ENCODE peak calls at places on chromosome 17, in five cellular contexts. G, S, O, T and I are unnamed samples.

GRCh38 chr17:42163113-42163512 is 8.3 kb upstream of the RAB5C start:
- DNase-seq in G (no peak), S (no peak), O (no peak), T (no peak), I (no peak)

GRCh38 chr17:42050360-42051012 is at the start of gene C17orf113:
- DNase-seq in G (peak), S (peak), O (peak), T (no peak), I (no peak)

GRCh38 chr17:67891481-67892119 is 66.3 kb downstream of the BPTF start:
- DNase-seq in G (peak), S (no peak), O (no peak), T (no peak), I (no peak)

GRCh38 chr17:56110463-56111138 is 42.7 kb upstream of the ANKFN1 start:
- DNase-seq in G (no peak), S (no peak), O (no peak), T (no peak), I (no peak)

GRCh38 chr17:82772026-82772425 is 20.2 kb downstream of the TBCD start:
- DNase-seq in G (peak), S (no peak), O (no peak), T (no peak), I (no peak)

GRCh38 chr17:6506679-6507231 is 49.6 kb downstream of the PITPNM3 start:
- DNase-seq in G (peak), S (no peak), O (no peak), T (no peak), I (no peak)

GRCh38 chr17:34313164-34313563 is 6.1 kb upstream of the CCL8 start:
- DNase-seq in G (peak), S (no peak), O (no peak), T (no peak), I (no peak)

GRCh38 chr17:65698381-65699061 is 137.1 kb upstream of the AXIN2 start:
- DNase-seq in G (peak), S (no peak), O (no peak), T (no peak), I (no peak)

GRCh38 chr17:66466933-66467367 is 164.5 kb downstream of the PRKCA start:
- DNase-seq in G (peak), S (no peak), O (no peak), T (no peak), I (no peak)

GRCh38 chr17:9750488-9750887 is 40.9 kb downstream of the DHRS7C start:
- DNase-seq in G (no peak), S (no peak), O (no peak), T (no peak), I (no peak)

GRCh38 chr17:50955160-50955559 is 89.0 kb upstream of the TOB1 start:
- DNase-seq in G (no peak), S (no peak), O (no peak), T (no peak), I (no peak)

GRCh38 chr17:794876-795275 is 12.7 kb downstream of the MRM3 start:
- DNase-seq in G (peak), S (peak), O (no peak), T (no peak), I (peak)

GRCh38 chr17:50856431-50856830 is 9.7 kb downstream of the TOB1 start:
- DNase-seq in G (no peak), S (no peak), O (no peak), T (no peak), I (no peak)

GRCh38 chr17:55737976-55738501 is 12.8 kb upstream of the PCTP start:
- DNase-seq in G (no peak), S (no peak), O (no peak), T (no peak), I (no peak)

GRCh38 chr17:57968456-57968855 is 13.2 kb upstream of the CUEDC1 start:
- DNase-seq in G (no peak), S (no peak), O (no peak), T (no peak), I (no peak)

GRCh38 chr17:20276430-20276829 is 190.9 kb downstream of the LGALS9B start:
- DNase-seq in G (no peak), S (no peak), O (no peak), T (no peak), I (no peak)

GRCh38 chr17:499836-500543 is 147.4 kb upstream of the RPH3AL start:
- DNase-seq in G (no peak), S (no peak), O (no peak), T (no peak), I (no peak)

GRCh38 chr17:73308017-73308823 is 3.6 kb downstream of the CDC42EP4 start:
- DNase-seq in G (peak), S (peak), O (no peak), T (no peak), I (no peak)

GRCh38 chr17:57356722-57357391 is 100.5 kb downstream of the MSI2 start:
- DNase-seq in G (no peak), S (no peak), O (no peak), T (no peak), I (peak)

GRCh38 chr17:4834621-4835020 is 1.5 kb downstream of the MINK1 start:
- DNase-seq in G (no peak), S (no peak), O (no peak), T (no peak), I (no peak)

GRCh38 chr17:77943971-77944370 is 14.5 kb upstream of the TNRC6C start:
- DNase-seq in G (peak), S (no peak), O (no peak), T (no peak), I (no peak)

GRCh38 chr17:5133311-5133710 is 17.5 kb downstream of the USP6 start:
- DNase-seq in G (no peak), S (no peak), O (no peak), T (no peak), I (no peak)

DNA sequence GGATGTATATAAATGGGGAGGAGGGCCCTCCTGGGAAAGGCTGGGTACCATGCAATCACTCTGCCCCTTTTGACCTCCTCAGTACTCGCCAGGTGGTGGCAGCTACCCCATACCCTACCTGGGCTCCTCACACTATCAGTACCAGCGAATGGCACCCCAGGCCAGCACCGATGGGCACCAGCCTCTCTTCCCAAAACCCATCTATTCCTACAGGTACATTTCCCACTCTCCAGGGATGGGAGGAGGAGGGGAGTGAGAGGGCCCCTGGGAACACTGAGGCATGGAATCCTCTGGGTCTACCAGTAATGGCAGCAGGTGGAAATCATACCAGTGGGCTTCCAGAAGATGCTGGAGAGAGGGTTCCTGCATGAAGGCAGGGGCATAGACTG is 22.9 kb downstream of the FOXN1 start:
- DNase-seq in G (no peak), S (no peak), O (no peak), T (no peak), I (no peak)
- H3K27ac ChIP-seq in G (no peak), S (no peak), O (no peak), T (no peak), I (no peak)

GRCh38 chr17:40541873-40542561 is 23.3 kb downstream of the CCR7 start:
- DNase-seq in G (peak), S (peak), O (no peak), T (no peak), I (no peak)
- H3K27ac ChIP-seq in G (peak), S (peak), O (peak), T (peak), I (peak)

DNA sequence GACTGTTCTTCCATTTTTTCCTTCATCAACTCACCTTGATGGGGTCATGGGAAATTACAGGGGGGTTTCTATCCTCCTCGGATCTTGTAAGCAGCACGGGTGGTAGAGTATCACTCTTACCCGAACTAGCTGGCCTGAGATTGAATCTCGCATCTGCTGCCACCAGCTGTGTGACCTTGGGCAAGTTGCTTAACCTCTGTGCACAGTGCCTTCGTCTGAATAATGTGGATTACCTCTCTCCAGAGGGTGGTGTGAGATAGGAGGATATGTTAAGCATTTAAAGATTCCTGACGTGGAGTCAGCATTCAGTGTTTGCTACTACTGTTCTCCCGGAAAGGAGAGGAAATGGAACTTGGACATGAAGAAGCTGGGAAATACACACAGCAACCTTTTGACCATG is 24.4 kb downstream of the LASP1 start:
- DNase-seq in G (no peak), S (no peak), O (no peak), T (no peak), I (no peak)
- H3K27ac ChIP-seq in G (no peak), S (peak), O (peak), T (peak), I (no peak)

GRCh38 chr17:61645898-61646297 is 54.9 kb upstream of the NACA2 start:
- DNase-seq in G (no peak), S (no peak), O (no peak), T (no peak), I (no peak)
- H3K27ac ChIP-seq in G (no peak), S (no peak), O (no peak), T (no peak), I (no peak)